ENCODE peak calls at places on chromosomes 2 and 18, in eight cellular contexts. I is AG10803, T is NB4, F is astrocyte, L is mucosa of descending colon, B is cardiac muscle cell, Y is upper lobe of right lung, J is gastrocnemius medialis. Q is an unnamed sample.

GRCh38 chr2:172052000-172052983 is 33.0 kb upstream of the DLX1 start:
- DNase-seq in I (no peak), T (no peak), F (peak; percentile 2), L (no peak), B (no peak), Y (no peak), J (no peak), Q (no peak)

GRCh38 chr2:106570316-106570715 is 83.2 kb downstream of the CD8B2 start:
- DNase-seq in I (no peak), T (no peak), F (no peak), L (no peak), B (no peak), Y (no peak), J (no peak), Q (no peak)

GRCh38 chr18:3916082-3916481 is 466.1 kb downstream of the TGIF1 start:
- DNase-seq in I (no peak), T (no peak), F (no peak), L (no peak), B (no peak), Y (no peak), J (no peak), Q (no peak)

GRCh38 chr2:197108758-197109157 is 182.3 kb upstream of the PGAP1 start:
- DNase-seq in I (peak; percentile 91), T (no peak), F (peak; percentile 82), L (peak; percentile 27), B (no peak), Y (no peak), J (peak; percentile 86), Q (no peak)

GRCh38 chr2:54456526-54457325 is 599 bp downstream of the SPTBN1 start:
- DNase-seq in I (peak; percentile 29), T (peak; percentile 60), F (peak; percentile 17), L (peak; percentile 36), B (peak; percentile 69), Y (peak; percentile 69), J (no peak), Q (peak; percentile 85)

GRCh38 chr2:240508832-240509545 is 48.8 kb downstream of the ANKMY1 start:
- DNase-seq in I (no peak), T (no peak), F (no peak), L (no peak), B (no peak), Y (no peak), J (no peak), Q (no peak)

GRCh38 chr2:8159966-8160603 is 521.8 kb upstream of the ID2 start:
- DNase-seq in I (no peak), T (no peak), F (no peak), L (no peak), B (no peak), Y (no peak), J (no peak), Q (no peak)

GRCh38 chr2:229650886-229651285 is 63.5 kb downstream of the DNER start:
- DNase-seq in I (no peak), T (no peak), F (no peak), L (no peak), B (no peak), Y (no peak), J (no peak), Q (no peak)

GRCh38 chr18:10379511-10379910 is 74.9 kb upstream of the APCDD1 start:
- DNase-seq in I (peak; percentile 77), T (no peak), F (no peak), L (no peak), B (no peak), Y (no peak), J (no peak), Q (no peak)

GRCh38 chr2:116988303-116988702 is 826.2 kb upstream of the DDX18 start:
- DNase-seq in I (no peak), T (no peak), F (peak; percentile 26), L (no peak), B (no peak), Y (no peak), J (no peak), Q (no peak)

GRCh38 chr2:218033590-218034496 is 31.0 kb upstream of the TNS1 start:
- DNase-seq in I (no peak), T (peak; percentile 88), F (no peak), L (no peak), B (peak; percentile 54), Y (no peak), J (peak; percentile 12), Q (peak; percentile 87)
- H3K4me3 ChIP-seq in I (no peak overlapping the region), T (peak overlapping the region; percentile 36), F (no peak overlapping the region), L (no peak overlapping the region), B (no peak overlapping the region), Y (peak overlapping the region; percentile 35), J (no peak overlapping the region), Q (peak overlapping the region; percentile 35)

GRCh38 chr2:157443795-157444642 is at the start of gene CYTIP:
- DNase-seq in I (no peak), T (peak; percentile 73), F (no peak), L (peak; percentile 36), B (no peak), Y (peak; percentile 61), J (peak; percentile 16), Q (no peak)
- H3K4me3 ChIP-seq in I (no peak within 1 kb of the TSS), T (peak within 1 kb of the TSS; percentile 6), F (no peak within 1 kb of the TSS), L (peak within 1 kb of the TSS; percentile 12), B (no peak within 1 kb of the TSS), Y (peak within 1 kb of the TSS; percentile 54), J (no peak within 1 kb of the TSS), Q (no peak within 1 kb of the TSS)

GRCh38 chr2:179422037-179422643 is 157.5 kb upstream of the SESTD1 start:
- DNase-seq in I (peak; percentile 72), T (peak; percentile 71), F (peak; percentile 29), L (peak; percentile 75), B (peak; percentile 82), Y (peak; percentile 74), J (peak; percentile 65), Q (no peak)
- H3K4me3 ChIP-seq in I (no peak overlapping the region), T (no peak overlapping the region), F (no peak overlapping the region), L (no peak overlapping the region), B (no peak overlapping the region), Y (no peak overlapping the region), J (no peak overlapping the region), Q (no peak overlapping the region)

GRCh38 chr2:179260224-179260623 is 4.4 kb downstream of the SESTD1 start:
- DNase-seq in I (no peak), T (no peak), F (no peak), L (no peak), B (no peak), Y (no peak), J (no peak), Q (no peak)

GRCh38 chr2:179263460-179264237 is 983 bp downstream of the SESTD1 start:
- DNase-seq in I (peak; percentile 47), T (peak; percentile 39), F (peak; percentile 51), L (peak; percentile 71), B (peak; percentile 29), Y (peak; percentile 78), J (peak; percentile 56), Q (no peak)

GRCh38 chr2:179263015-179263414 is 1.6 kb downstream of the SESTD1 start:
- DNase-seq in I (peak; percentile 61), T (peak; percentile 12), F (peak; percentile 46), L (no peak), B (no peak), Y (no peak), J (no peak), Q (no peak)

GRCh38 chr2:179261161-179261825 is 3.3 kb downstream of the SESTD1 start:
- DNase-seq in I (no peak), T (no peak), F (no peak), L (no peak), B (no peak), Y (no peak), J (no peak), Q (no peak)

GRCh38 chr2:179262077-179262660 is 2.5 kb downstream of the SESTD1 start:
- DNase-seq in I (no peak), T (no peak), F (no peak), L (no peak), B (no peak), Y (no peak), J (no peak), Q (no peak)
- H3K4me3 ChIP-seq in I (no peak overlapping the region), T (no peak overlapping the region), F (no peak overlapping the region), L (no peak overlapping the region), B (no peak overlapping the region), Y (peak overlapping the region; percentile 68), J (no peak overlapping the region), Q (no peak overlapping the region)

DNA sequence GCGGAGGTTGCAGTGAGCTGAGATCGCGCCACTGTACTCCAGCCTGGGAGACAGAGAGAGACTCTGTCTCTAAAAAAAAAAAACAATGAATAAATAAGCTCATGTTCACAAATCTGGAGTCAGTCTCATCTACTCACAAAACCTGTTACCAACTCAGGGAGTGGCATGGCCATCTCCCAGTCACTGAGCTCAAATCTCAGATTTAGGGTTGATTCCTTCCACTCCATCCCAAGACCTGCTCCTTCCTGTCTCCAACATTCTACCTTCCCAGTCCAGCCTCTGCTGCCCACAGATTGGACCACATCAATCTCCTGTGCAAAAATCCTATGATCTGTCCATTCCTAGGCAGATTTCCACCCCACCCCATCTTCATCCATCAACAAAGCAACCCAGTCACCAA is 1.6 kb downstream of the STAT1 start:
- DNase-seq in I (no peak), T (no peak), F (no peak), L (no peak), B (no peak), Y (no peak), J (no peak), Q (no peak)
- H3K4me3 ChIP-seq in I (peak overlapping the region; percentile 97), T (peak overlapping the region; percentile 97), F (peak overlapping the region; percentile 100), L (no peak overlapping the region), B (no peak overlapping the region), Y (peak overlapping the region; percentile 67), J (no peak overlapping the region), Q (no peak overlapping the region)

DNA sequence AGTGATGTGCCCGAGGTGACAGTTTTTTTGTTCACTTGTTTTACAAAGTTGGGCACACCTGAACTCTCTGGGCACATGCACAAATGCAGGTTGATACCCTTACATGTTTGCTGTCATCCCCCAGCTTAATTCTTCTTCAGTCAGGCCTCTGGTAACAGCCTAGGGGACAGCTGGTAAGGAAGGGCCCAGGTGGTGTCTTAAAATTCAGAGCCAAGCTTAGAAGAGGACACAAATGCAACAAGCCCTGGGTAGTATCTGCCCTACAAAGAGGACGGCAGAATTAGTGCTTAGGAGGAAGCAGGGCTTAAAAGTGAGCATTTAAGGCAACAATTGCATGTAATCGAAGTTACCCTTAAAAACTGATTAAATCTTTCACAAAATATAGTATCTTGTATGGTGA is 171.9 kb upstream of the ACAA2 start:
- DNase-seq in I (no peak), T (no peak), F (no peak), L (no peak), B (no peak), Y (no peak), J (no peak), Q (no peak)
- H3K4me3 ChIP-seq in I (no peak overlapping the region), T (no peak overlapping the region), F (no peak overlapping the region), L (no peak overlapping the region), B (no peak overlapping the region), Y (no peak overlapping the region), J (no peak overlapping the region), Q (no peak overlapping the region)

Q was measured in H7.